ENCODE peak calls at places on chromosomes 4 and X, in eight cellular contexts. One of them, this sample, is unnamed.
A peak's percentile ranks its signal among the peaks of the same experiment; 100 is the strongest.

GRCh38 chr4:24470681-24471622 is 113.4 kb downstream of the DHX15 start:
- DNase-seq in upper lobe of right lung: peak; percentile 66
- DNase-seq in CD4-positive, alpha-beta T cell: no peak
- DNase-seq in uterus: peak; percentile 32
- DNase-seq in right atrium auricular region: no peak
- DNase-seq in A549: no peak
- DNase-seq in fibroblast of lung: peak; percentile 64
- DNase-seq in endothelial cell of umbilical vein: peak; percentile 52
- DNase-seq in this sample: peak; percentile 80

GRCh38 chr4:126708716-126709115 is 924.0 kb upstream of the INTU start:
- DNase-seq in uterus: no peak
- DNase-seq in endothelial cell of umbilical vein: no peak
- DNase-seq in CD4-positive, alpha-beta T cell: no peak
- DNase-seq in fibroblast of lung: no peak
- DNase-seq in upper lobe of right lung: no peak
- DNase-seq in right atrium auricular region: no peak
- DNase-seq in A549: no peak
- DNase-seq in this sample: no peak

GRCh38 chr4:150005537-150005936 is 72.7 kb upstream of the DCLK2 start:
- DNase-seq in uterus: no peak
- DNase-seq in fibroblast of lung: peak; percentile 33
- DNase-seq in CD4-positive, alpha-beta T cell: no peak
- DNase-seq in A549: no peak
- DNase-seq in endothelial cell of umbilical vein: no peak
- DNase-seq in upper lobe of right lung: no peak
- DNase-seq in right atrium auricular region: no peak
- DNase-seq in this sample: no peak

GRCh38 chrX:122739770-122740169 is 444.3 kb upstream of the GRIA3 start:
- DNase-seq in uterus: no peak
- DNase-seq in fibroblast of lung: peak; percentile 1
- DNase-seq in endothelial cell of umbilical vein: no peak
- DNase-seq in A549: no peak
- DNase-seq in CD4-positive, alpha-beta T cell: no peak
- DNase-seq in upper lobe of right lung: no peak
- DNase-seq in right atrium auricular region: no peak
- DNase-seq in this sample: no peak

GRCh38 chr4:44448548-44449443 is at the start of gene KCTD8:
- DNase-seq in upper lobe of right lung: peak; percentile 87
- DNase-seq in endothelial cell of umbilical vein: peak; percentile 78
- DNase-seq in fibroblast of lung: peak; percentile 92
- DNase-seq in A549: peak; percentile 48
- DNase-seq in uterus: peak; percentile 83
- DNase-seq in right atrium auricular region: peak; percentile 91
- DNase-seq in CD4-positive, alpha-beta T cell: peak; percentile 14
- DNase-seq in this sample: peak; percentile 89

GRCh38 chr4:113561758-113562157 is 199.8 kb downstream of the CAMK2D start:
- DNase-seq in uterus: no peak
- DNase-seq in upper lobe of right lung: no peak
- DNase-seq in fibroblast of lung: no peak
- DNase-seq in A549: no peak
- DNase-seq in right atrium auricular region: no peak
- DNase-seq in CD4-positive, alpha-beta T cell: no peak
- DNase-seq in endothelial cell of umbilical vein: no peak
- DNase-seq in this sample: no peak

GRCh38 chrX:44871114-44871645 is 1.8 kb upstream of the KDM6A start:
- DNase-seq in right atrium auricular region: no peak
- DNase-seq in CD4-positive, alpha-beta T cell: no peak
- DNase-seq in endothelial cell of umbilical vein: no peak
- DNase-seq in upper lobe of right lung: peak; percentile 63
- DNase-seq in fibroblast of lung: peak; percentile 33
- DNase-seq in A549: no peak
- DNase-seq in uterus: no peak
- DNase-seq in this sample: no peak

GRCh38 chrX:110322603-110323002 is 4.7 kb upstream of the AMMECR1 start:
- DNase-seq in fibroblast of lung: peak; percentile 23
- DNase-seq in upper lobe of right lung: no peak
- DNase-seq in A549: no peak
- DNase-seq in right atrium auricular region: no peak
- DNase-seq in uterus: no peak
- DNase-seq in endothelial cell of umbilical vein: no peak
- DNase-seq in CD4-positive, alpha-beta T cell: no peak
- DNase-seq in this sample: no peak

GRCh38 chr4:173520921-173521473 is 9.0 kb downstream of the HAND2 start:
- DNase-seq in uterus: no peak
- DNase-seq in fibroblast of lung: no peak
- DNase-seq in upper lobe of right lung: no peak
- DNase-seq in right atrium auricular region: no peak
- DNase-seq in CD4-positive, alpha-beta T cell: no peak
- DNase-seq in endothelial cell of umbilical vein: no peak
- DNase-seq in A549: no peak
- DNase-seq in this sample: no peak

GRCh38 chr4:173522874-173523395 is 7.1 kb downstream of the HAND2 start:
- DNase-seq in upper lobe of right lung: no peak
- DNase-seq in right atrium auricular region: no peak
- DNase-seq in endothelial cell of umbilical vein: no peak
- DNase-seq in A549: no peak
- DNase-seq in uterus: no peak
- DNase-seq in CD4-positive, alpha-beta T cell: no peak
- DNase-seq in fibroblast of lung: no peak
- DNase-seq in this sample: peak; percentile 10

GRCh38 chr4:173522160-173522873 is 7.7 kb downstream of the HAND2 start:
- DNase-seq in CD4-positive, alpha-beta T cell: no peak
- DNase-seq in fibroblast of lung: peak; percentile 81
- DNase-seq in uterus: peak; percentile 92
- DNase-seq in right atrium auricular region: peak; percentile 94
- DNase-seq in A549: no peak
- DNase-seq in upper lobe of right lung: no peak
- DNase-seq in endothelial cell of umbilical vein: peak; percentile 29
- DNase-seq in this sample: no peak

GRCh38 chr4:173519130-173520101 is 10.6 kb downstream of the HAND2 start:
- DNase-seq in right atrium auricular region: no peak
- DNase-seq in upper lobe of right lung: no peak
- DNase-seq in fibroblast of lung: no peak
- DNase-seq in endothelial cell of umbilical vein: no peak
- DNase-seq in uterus: peak; percentile 88
- DNase-seq in A549: no peak
- DNase-seq in CD4-positive, alpha-beta T cell: no peak
- DNase-seq in this sample: no peak

DNA sequence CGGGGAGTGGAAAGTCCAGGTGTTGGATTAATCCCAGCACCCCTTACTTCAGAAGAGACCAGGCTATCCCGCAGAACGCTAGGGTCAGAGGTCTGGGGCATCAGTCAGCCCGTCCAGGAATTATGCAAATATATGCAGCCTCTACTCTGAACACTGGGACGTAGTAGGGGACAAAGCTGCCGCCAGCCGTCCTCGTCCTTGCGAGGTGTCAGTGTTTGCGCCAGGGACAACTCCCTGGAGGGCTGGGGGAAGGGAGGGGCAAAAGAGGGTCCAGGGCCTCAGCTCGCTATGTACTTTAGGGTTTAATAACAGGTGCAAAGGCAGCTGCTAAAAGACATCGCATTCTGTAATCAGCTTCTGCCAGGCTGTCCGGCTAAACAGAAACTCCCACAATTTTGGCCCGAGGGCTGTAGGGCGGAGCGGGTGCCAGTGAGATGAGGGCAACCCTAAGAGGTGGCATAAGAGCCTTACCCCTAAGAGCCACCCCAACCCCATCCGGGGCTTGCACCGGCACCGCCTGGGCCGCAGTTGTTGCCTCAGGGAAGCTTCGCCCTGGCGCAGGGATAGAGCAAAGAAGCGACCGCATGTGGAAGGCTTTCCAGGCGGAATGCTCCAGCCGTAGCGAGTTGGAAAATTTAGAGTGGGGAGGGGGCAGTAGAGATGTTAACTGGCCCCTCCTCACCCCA is 8.4 kb downstream of the HAND2 start:
- DNase-seq in right atrium auricular region: no peak
- DNase-seq in CD4-positive, alpha-beta T cell: no peak
- DNase-seq in endothelial cell of umbilical vein: no peak
- DNase-seq in upper lobe of right lung: no peak
- DNase-seq in fibroblast of lung: no peak
- DNase-seq in uterus: no peak
- DNase-seq in A549: no peak
- DNase-seq in this sample: no peak
- TF ChIP-seq CTCF in right atrium auricular region: no peak
- TF ChIP-seq CTCF in CD4-positive, alpha-beta T cell: no peak
- TF ChIP-seq CTCF in endothelial cell of umbilical vein: no peak
- TF ChIP-seq CTCF in upper lobe of right lung: no peak
- TF ChIP-seq CTCF in fibroblast of lung: no peak
- TF ChIP-seq CTCF in uterus: no peak
- TF ChIP-seq CTCF in A549: no peak
- TF ChIP-seq CTCF in this sample: no peak

GRCh38 chr4:98997176-98997575 is 1.7 kb downstream of the METAP1 start:
- DNase-seq in uterus: no peak
- DNase-seq in right atrium auricular region: no peak
- DNase-seq in CD4-positive, alpha-beta T cell: no peak
- DNase-seq in fibroblast of lung: no peak
- DNase-seq in upper lobe of right lung: no peak
- DNase-seq in endothelial cell of umbilical vein: no peak
- DNase-seq in A549: no peak
- DNase-seq in this sample: no peak

GRCh38 chr4:98993419-98994071 is 2.0 kb upstream of the METAP1 start:
- DNase-seq in uterus: no peak
- DNase-seq in fibroblast of lung: no peak
- DNase-seq in CD4-positive, alpha-beta T cell: no peak
- DNase-seq in upper lobe of right lung: no peak
- DNase-seq in right atrium auricular region: no peak
- DNase-seq in A549: no peak
- DNase-seq in endothelial cell of umbilical vein: no peak
- DNase-seq in this sample: no peak

GRCh38 chr4:98996056-98996941 is 778 bp downstream of the METAP1 start:
- DNase-seq in uterus: peak; percentile 19
- DNase-seq in A549: peak; percentile 8
- DNase-seq in right atrium auricular region: no peak
- DNase-seq in fibroblast of lung: peak; percentile 20
- DNase-seq in CD4-positive, alpha-beta T cell: peak; percentile 17
- DNase-seq in upper lobe of right lung: no peak
- DNase-seq in endothelial cell of umbilical vein: peak; percentile 29
- DNase-seq in this sample: peak; percentile 28

GRCh38 chr4:98994474-98995182 is 893 bp upstream of the METAP1 start:
- DNase-seq in right atrium auricular region: no peak
- DNase-seq in fibroblast of lung: peak; percentile 19
- DNase-seq in CD4-positive, alpha-beta T cell: no peak
- DNase-seq in A549: no peak
- DNase-seq in endothelial cell of umbilical vein: no peak
- DNase-seq in uterus: no peak
- DNase-seq in upper lobe of right lung: no peak
- DNase-seq in this sample: no peak

DNA sequence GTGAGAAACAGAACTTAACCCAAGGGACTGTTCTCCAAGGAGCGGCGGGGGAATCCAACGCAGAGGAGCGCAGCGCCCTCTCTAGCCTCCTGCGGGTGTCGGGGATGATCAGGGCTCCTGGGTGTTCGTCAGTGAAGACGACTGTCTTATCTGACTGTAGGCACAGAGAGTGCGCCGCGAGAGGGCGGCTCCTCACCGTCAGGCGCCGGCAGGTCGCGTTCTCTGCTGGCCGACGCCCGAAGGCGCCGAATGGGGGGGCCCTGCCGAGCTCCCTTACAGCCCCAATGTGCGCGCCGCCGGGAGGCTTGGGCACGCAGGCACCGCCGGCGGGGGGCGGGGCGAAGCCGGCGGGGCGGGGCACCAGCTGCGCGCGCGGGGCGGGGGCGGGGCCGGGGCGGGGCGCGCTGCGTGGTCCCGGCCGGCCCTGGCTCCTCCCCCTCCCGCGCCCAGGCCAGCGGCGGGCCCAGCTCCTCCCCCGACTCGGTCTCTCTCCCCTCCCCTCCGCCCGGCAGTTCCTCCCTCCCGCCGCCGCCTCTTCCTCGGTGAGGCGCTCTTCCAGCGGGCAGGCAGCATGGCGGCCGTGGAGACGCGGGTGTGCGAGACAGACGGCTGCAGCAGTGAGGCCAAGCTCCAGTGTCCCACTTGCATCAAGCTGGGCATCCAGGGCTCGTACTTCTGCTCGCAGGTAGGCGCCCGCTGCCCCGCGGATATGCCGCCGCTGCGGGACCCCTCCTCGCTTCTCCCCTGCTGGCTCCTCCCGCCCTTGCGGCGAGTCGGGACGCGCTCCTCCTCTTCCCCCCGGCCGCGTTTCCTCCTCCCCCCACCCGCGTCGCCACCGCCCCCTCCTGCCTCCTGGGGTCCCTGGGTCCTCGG is at the start of gene METAP1:
- DNase-seq in uterus: peak; percentile 95
- DNase-seq in right atrium auricular region: peak; percentile 93
- DNase-seq in CD4-positive, alpha-beta T cell: peak; percentile 94
- DNase-seq in endothelial cell of umbilical vein: peak; percentile 91
- DNase-seq in fibroblast of lung: peak; percentile 93
- DNase-seq in A549: peak; percentile 82
- DNase-seq in upper lobe of right lung: peak; percentile 98
- DNase-seq in this sample: peak; percentile 98
- TF ChIP-seq CTCF in uterus: peak; percentile 66
- TF ChIP-seq CTCF in right atrium auricular region: peak; percentile 76
- TF ChIP-seq CTCF in CD4-positive, alpha-beta T cell: peak; percentile 73
- TF ChIP-seq CTCF in endothelial cell of umbilical vein: peak; percentile 39
- TF ChIP-seq CTCF in fibroblast of lung: peak; percentile 47
- TF ChIP-seq CTCF in A549: peak; percentile 82
- TF ChIP-seq CTCF in upper lobe of right lung: peak; percentile 58
- TF ChIP-seq CTCF in this sample: peak; percentile 85

DNA sequence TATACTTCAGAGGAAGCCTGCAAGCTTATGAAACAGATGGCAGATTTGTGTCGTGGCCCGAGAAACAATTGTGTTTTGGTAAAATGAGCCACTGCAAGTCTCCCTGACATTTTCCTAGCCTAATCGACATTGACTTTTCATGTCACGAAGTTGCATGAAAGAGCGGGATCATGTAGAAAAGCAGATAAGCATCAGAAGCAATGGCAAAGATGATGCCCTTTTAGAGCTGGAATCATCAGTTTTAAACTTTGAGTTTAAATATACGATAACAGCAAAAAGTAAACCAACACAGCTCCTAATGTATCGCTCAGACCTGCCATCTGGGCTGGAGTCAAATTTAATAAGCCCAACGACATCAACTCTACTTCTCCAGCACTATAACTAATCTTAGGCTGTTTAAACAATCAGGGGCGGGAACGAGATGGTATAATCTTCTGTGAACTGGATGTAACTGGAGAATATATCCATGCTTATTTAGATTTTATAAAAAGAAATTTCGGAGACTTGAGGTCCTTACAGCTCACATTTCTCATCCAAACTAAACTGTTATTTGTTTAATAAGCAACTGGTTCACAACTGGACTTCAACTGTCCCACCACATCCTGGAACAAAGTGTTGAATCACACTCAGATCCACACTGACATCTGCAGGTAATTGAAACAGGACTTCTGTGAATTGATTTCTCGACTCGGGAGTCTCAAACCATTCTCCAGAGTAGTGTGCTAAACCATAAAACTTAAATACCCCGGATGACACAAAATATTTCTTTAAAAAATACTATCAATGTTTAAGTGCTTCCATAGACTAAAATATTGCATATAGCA is 95.1 kb upstream of the PLAC1 start:
- DNase-seq in upper lobe of right lung: no peak
- DNase-seq in fibroblast of lung: peak; percentile 36
- DNase-seq in endothelial cell of umbilical vein: peak; percentile 53
- DNase-seq in right atrium auricular region: no peak
- DNase-seq in A549: peak; percentile 29
- DNase-seq in CD4-positive, alpha-beta T cell: no peak
- DNase-seq in uterus: no peak
- DNase-seq in this sample: no peak
- TF ChIP-seq CTCF in upper lobe of right lung: no peak
- TF ChIP-seq CTCF in fibroblast of lung: peak; percentile 22
- TF ChIP-seq CTCF in endothelial cell of umbilical vein: peak; percentile 5
- TF ChIP-seq CTCF in right atrium auricular region: peak; percentile 52
- TF ChIP-seq CTCF in A549: peak; percentile 68
- TF ChIP-seq CTCF in CD4-positive, alpha-beta T cell: no peak
- TF ChIP-seq CTCF in uterus: no peak
- TF ChIP-seq CTCF in this sample: no peak

GRCh38 chr4:43047044-43047443 is 154.5 kb downstream of the GRXCR1 start:
- DNase-seq in upper lobe of right lung: no peak
- DNase-seq in CD4-positive, alpha-beta T cell: no peak
- DNase-seq in right atrium auricular region: no peak
- DNase-seq in A549: no peak
- DNase-seq in uterus: no peak
- DNase-seq in endothelial cell of umbilical vein: no peak
- DNase-seq in fibroblast of lung: no peak
- DNase-seq in this sample: no peak

DNA sequence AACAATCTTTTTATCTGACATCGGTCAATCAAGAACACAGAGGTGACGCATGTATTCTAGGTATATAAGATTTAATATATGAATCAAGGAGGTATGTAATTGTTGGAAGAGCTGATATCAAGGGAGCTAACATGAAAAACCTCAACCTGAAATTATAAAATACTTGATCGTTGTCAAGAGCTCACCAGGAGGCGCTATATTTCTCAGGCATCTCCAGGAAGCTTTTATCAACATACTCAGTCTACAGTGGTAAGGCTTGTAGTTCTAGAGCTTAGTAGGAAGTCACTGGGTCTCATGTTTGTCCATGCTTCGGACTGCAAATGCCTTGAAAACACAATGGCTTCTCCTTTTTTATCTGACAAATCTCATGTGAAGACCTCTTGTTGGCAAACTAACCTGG is 156.1 kb downstream of the GRXCR1 start:
- DNase-seq in fibroblast of lung: no peak
- DNase-seq in endothelial cell of umbilical vein: no peak
- DNase-seq in A549: no peak
- DNase-seq in upper lobe of right lung: no peak
- DNase-seq in uterus: no peak
- DNase-seq in right atrium auricular region: no peak
- DNase-seq in CD4-positive, alpha-beta T cell: no peak
- DNase-seq in this sample: no peak
- TF ChIP-seq CTCF in fibroblast of lung: no peak
- TF ChIP-seq CTCF in endothelial cell of umbilical vein: no peak
- TF ChIP-seq CTCF in A549: no peak
- TF ChIP-seq CTCF in upper lobe of right lung: no peak
- TF ChIP-seq CTCF in uterus: no peak
- TF ChIP-seq CTCF in right atrium auricular region: no peak
- TF ChIP-seq CTCF in CD4-positive, alpha-beta T cell: no peak
- TF ChIP-seq CTCF in this sample: no peak

This sample was measured in GM13977.